ENCODE peak calls at places on chromosomes 12 and 14, in five cellular contexts. X, E, C, K and Y are unnamed samples.

GRCh38 chr12:110637869-110638441 is 24.0 kb downstream of the TCTN1 start:
- DNase-seq in X (no peak), E (no peak), C (no peak), K (no peak), Y (no peak)

GRCh38 chr14:71242237-71242748 is 335.0 kb downstream of the PCNX1 start:
- DNase-seq in X (no peak), E (no peak), C (no peak), K (peak), Y (no peak)

GRCh38 chr14:99137001-99137700 is 134.8 kb downstream of the BCL11B start:
- DNase-seq in X (no peak), E (peak), C (peak), K (no peak), Y (no peak)

GRCh38 chr12:25480145-25480544 is 72.9 kb downstream of the LMNTD1 start:
- DNase-seq in X (no peak), E (no peak), C (no peak), K (no peak), Y (no peak)

GRCh38 chr12:132804426-132804861 is 24.2 kb downstream of the GOLGA3 start:
- DNase-seq in X (no peak), E (no peak), C (no peak), K (no peak), Y (peak)

GRCh38 chr12:68913682-68914081 is 19.3 kb downstream of the CPM start:
- DNase-seq in X (no peak), E (no peak), C (no peak), K (peak), Y (no peak)

GRCh38 chr12:31431721-31432120 is 105.8 kb upstream of the SINHCAF start:
- DNase-seq in X (no peak), E (peak), C (no peak), K (peak), Y (no peak)

GRCh38 chr14:23605931-23606585 is 27.5 kb upstream of the JPH4 start:
- DNase-seq in X (no peak), E (no peak), C (no peak), K (peak), Y (no peak)

GRCh38 chr14:74616996-74617700 is 5.1 kb upstream of the LTBP2 start:
- DNase-seq in X (no peak), E (no peak), C (no peak), K (no peak), Y (no peak)

GRCh38 chr12:96710127-96710745 is 196.8 kb upstream of the NEDD1 start:
- DNase-seq in X (no peak), E (no peak), C (no peak), K (no peak), Y (no peak)

GRCh38 chr12:48084066-48084465 is 21.8 kb downstream of the SENP1 start:
- DNase-seq in X (no peak), E (no peak), C (no peak), K (peak), Y (no peak)

GRCh38 chr12:47935196-47935595 is 28.2 kb upstream of the TMEM106C start:
- DNase-seq in X (no peak), E (peak), C (no peak), K (peak), Y (no peak)

GRCh38 chr12:6333029-6333428 is 8.8 kb downstream of the TNFRSF1A start:
- DNase-seq in X (no peak), E (no peak), C (no peak), K (no peak), Y (no peak)

GRCh38 chr14:36449903-36450302 is 70.1 kb downstream of the NKX2-1 start:
- DNase-seq in X (no peak), E (no peak), C (no peak), K (no peak), Y (no peak)
- TF ChIP-seq CTCF in X (no peak), E (no peak), C (no peak), K (no peak), Y (no peak)

GRCh38 chr12:62436164-62436503 is 30.5 kb upstream of the MON2 start:
- DNase-seq in X (no peak), E (no peak), C (no peak), K (no peak), Y (no peak)
- H3K4me3 ChIP-seq in X (no peak), E (no peak), C (no peak), K (no peak), Y (no peak)

GRCh38 chr12:55925371-55925770 is 2.3 kb downstream of the PYM1 start:
- DNase-seq in X (no peak), E (no peak), C (no peak), K (no peak), Y (no peak)

GRCh38 chr12:55925870-55926737 is 1.6 kb downstream of the PYM1 start:
- DNase-seq in X (no peak), E (no peak), C (no peak), K (no peak), Y (no peak)

GRCh38 chr12:55929306-55929791 is 1.6 kb upstream of the DGKA start:
- DNase-seq in X (no peak), E (no peak), C (no peak), K (no peak), Y (peak)

GRCh38 chr12:55926738-55927587 is 731 bp downstream of the PYM1 start:
- DNase-seq in X (peak), E (peak), C (peak), K (peak), Y (peak)

GRCh38 chr12:55927588-55928502 is at the start of gene PYM1:
- DNase-seq in X (peak), E (peak), C (peak), K (peak), Y (peak)
- TF ChIP-seq POLR2A in X (peak), E (peak), C (peak), K (no peak), Y (peak)

DNA sequence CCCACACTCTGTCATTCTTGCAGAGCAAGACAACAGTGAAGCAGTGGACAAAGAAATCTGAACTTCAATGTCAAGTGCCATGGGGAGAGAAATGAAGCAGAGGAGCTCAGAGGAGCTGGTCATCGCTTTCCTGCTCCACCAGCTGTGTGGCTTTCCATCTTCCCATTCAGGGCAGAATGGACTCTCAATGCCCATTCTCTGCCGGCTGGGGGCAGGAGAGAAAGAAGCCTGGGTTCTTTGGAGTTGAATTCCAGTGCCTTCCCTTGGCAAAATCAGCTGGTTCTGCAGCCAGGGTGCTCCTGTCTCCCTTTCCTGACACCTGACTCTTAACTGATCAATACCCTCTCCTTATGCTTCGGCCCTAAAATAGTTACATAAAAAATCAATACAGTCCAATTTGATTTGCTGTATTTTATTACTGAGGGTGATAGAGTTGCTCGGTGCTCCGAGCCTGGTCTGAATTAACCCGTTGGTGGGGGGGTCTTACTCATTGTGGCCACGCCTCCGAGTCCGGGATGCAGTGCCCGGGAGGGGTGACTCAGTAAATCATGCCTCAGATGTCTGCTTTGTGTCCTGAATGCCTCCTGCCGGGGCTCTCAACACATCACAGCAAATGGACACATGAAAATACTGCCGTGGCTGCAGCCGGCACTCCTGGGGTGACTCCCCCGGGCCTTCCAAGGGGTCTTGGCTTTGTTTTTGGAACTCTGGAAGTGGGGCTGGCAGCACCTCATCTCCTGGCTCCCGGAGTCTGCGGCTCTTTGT is 128.7 kb downstream of the AACS start:
- DNase-seq in X (peak), E (no peak), C (no peak), K (peak), Y (no peak)
- TF ChIP-seq CTCF in X (no peak), E (no peak), C (no peak), K (no peak), Y (no peak)

GRCh38 chr12:57610553-57611115 is 601 bp upstream of the ARHGEF25 start:
- DNase-seq in X (no peak), E (peak), C (no peak), K (no peak), Y (peak)
- H3K4me3 ChIP-seq in X (peak), E (peak), C (peak), K (peak), Y (peak)

DNA sequence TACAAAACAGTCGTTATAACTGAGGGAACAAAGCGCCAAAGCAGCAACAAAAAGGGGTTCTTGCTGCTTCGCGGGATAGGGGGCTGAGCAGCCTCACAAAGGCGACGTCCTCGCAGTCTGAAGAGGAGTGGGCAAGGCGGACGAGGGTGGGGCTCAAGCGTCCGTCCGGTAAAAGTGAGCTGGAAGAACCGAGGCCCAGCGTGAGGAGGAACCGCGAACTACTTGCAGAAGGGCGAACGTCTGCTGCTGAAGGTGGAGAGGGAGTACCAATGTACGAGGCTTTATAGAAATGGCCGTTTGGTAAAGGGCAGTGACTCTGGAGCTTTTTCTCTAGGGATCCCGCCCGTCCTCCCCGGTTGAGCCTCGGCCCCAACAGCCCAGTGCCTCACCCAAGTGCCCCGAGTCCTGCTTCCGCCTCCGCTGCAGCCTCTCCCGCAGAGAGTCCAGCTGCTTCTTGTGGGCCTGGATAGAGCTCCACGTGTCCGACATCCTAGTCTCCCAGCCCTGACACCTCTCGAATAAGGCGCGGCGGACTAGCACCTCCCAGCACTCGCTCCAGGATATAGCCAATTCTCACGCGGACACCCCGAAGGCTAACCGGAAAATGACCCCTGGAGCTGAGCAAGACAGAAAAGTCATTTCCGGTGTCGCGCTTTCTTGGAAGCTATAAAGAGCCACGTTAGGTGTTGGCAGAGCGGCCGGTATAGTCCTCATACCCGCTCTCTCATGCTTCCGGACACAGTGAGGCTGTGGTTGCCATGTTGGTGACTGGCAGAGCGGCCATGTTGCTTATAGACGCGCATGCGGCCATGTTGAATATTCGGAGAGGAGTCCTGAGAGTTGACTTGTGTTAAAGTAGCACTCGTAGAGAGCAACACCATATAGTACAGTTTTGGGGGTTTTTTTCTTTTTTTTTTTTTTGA is at the start of gene METTL3:
- DNase-seq in X (peak), E (peak), C (peak), K (peak), Y (peak)
- TF ChIP-seq POLR2A in X (peak), E (peak), C (peak), K (peak), Y (peak)